ENCODE peak calls at places on chromosomes 13 and 19, in five cellular contexts. One of them, this sample, is unnamed.

GRCh38 chr19:6065685-6066365 is 44.5 kb downstream of the RFX2 start:
- DNase-seq in lung microvascular endothelial cell: peak; percentile 90
- DNase-seq in Peyer's patch: peak; percentile 89
- DNase-seq in fibroblast of lung: peak; percentile 77
- DNase-seq in stimulated activated CD8-positive, alpha-beta memory T cell treated with anti-CD3 and anti-CD28 coated beads, Interleukin-7, amount 100 ng/mL, for 1 hour: no peak
- DNase-seq in this sample: peak; percentile 79

GRCh38 chr13:85417807-85418206 is 381.4 kb downstream of the SLITRK6 start:
- DNase-seq in lung microvascular endothelial cell: no peak
- DNase-seq in fibroblast of lung: peak; percentile 0
- DNase-seq in stimulated activated CD8-positive, alpha-beta memory T cell treated with anti-CD3 and anti-CD28 coated beads, Interleukin-7, amount 100 ng/mL, for 1 hour: no peak
- DNase-seq in Peyer's patch: no peak
- DNase-seq in this sample: no peak

GRCh38 chr19:52962394-52963228 is at the start of gene ZNF816:
- DNase-seq in Peyer's patch: peak; percentile 99
- DNase-seq in fibroblast of lung: peak; percentile 93
- DNase-seq in stimulated activated CD8-positive, alpha-beta memory T cell treated with anti-CD3 and anti-CD28 coated beads, Interleukin-7, amount 100 ng/mL, for 1 hour: peak; percentile 97
- DNase-seq in lung microvascular endothelial cell: peak; percentile 94
- DNase-seq in this sample: peak; percentile 97

GRCh38 chr13:111216166-111216960 is 101.3 kb downstream of the ARHGEF7 start:
- DNase-seq in Peyer's patch: no peak
- DNase-seq in lung microvascular endothelial cell: peak; percentile 36
- DNase-seq in fibroblast of lung: peak; percentile 46
- DNase-seq in stimulated activated CD8-positive, alpha-beta memory T cell treated with anti-CD3 and anti-CD28 coated beads, Interleukin-7, amount 100 ng/mL, for 1 hour: no peak
- DNase-seq in this sample: peak; percentile 39

GRCh38 chr13:44815507-44816074 is 173.7 kb downstream of the NUFIP1 start:
- DNase-seq in Peyer's patch: no peak
- DNase-seq in fibroblast of lung: peak; percentile 99
- DNase-seq in stimulated activated CD8-positive, alpha-beta memory T cell treated with anti-CD3 and anti-CD28 coated beads, Interleukin-7, amount 100 ng/mL, for 1 hour: no peak
- DNase-seq in lung microvascular endothelial cell: peak; percentile 88
- DNase-seq in this sample: peak; percentile 99

GRCh38 chr13:96782186-96782585 is 212.1 kb downstream of the OXGR1 start:
- DNase-seq in fibroblast of lung: no peak
- DNase-seq in stimulated activated CD8-positive, alpha-beta memory T cell treated with anti-CD3 and anti-CD28 coated beads, Interleukin-7, amount 100 ng/mL, for 1 hour: no peak
- DNase-seq in Peyer's patch: no peak
- DNase-seq in lung microvascular endothelial cell: no peak
- DNase-seq in this sample: no peak

GRCh38 chr13:36432106-36432544 is at the start of gene CCNA1:
- DNase-seq in lung microvascular endothelial cell: peak; percentile 42
- DNase-seq in Peyer's patch: no peak
- DNase-seq in fibroblast of lung: peak; percentile 40
- DNase-seq in stimulated activated CD8-positive, alpha-beta memory T cell treated with anti-CD3 and anti-CD28 coated beads, Interleukin-7, amount 100 ng/mL, for 1 hour: no peak
- DNase-seq in this sample: no peak

GRCh38 chr19:54616057-54616456 is 14.2 kb upstream of the LILRB1 start:
- DNase-seq in fibroblast of lung: no peak
- DNase-seq in lung microvascular endothelial cell: no peak
- DNase-seq in stimulated activated CD8-positive, alpha-beta memory T cell treated with anti-CD3 and anti-CD28 coated beads, Interleukin-7, amount 100 ng/mL, for 1 hour: no peak
- DNase-seq in Peyer's patch: no peak
- DNase-seq in this sample: no peak

GRCh38 chr19:976476-976875 is 7.7 kb upstream of the WDR18 start:
- DNase-seq in stimulated activated CD8-positive, alpha-beta memory T cell treated with anti-CD3 and anti-CD28 coated beads, Interleukin-7, amount 100 ng/mL, for 1 hour: no peak
- DNase-seq in lung microvascular endothelial cell: no peak
- DNase-seq in Peyer's patch: no peak
- DNase-seq in fibroblast of lung: no peak
- DNase-seq in this sample: peak; percentile 73

GRCh38 chr13:114124921-114125320 is 7.5 kb downstream of the RASA3 start:
- DNase-seq in fibroblast of lung: peak; percentile 88
- DNase-seq in stimulated activated CD8-positive, alpha-beta memory T cell treated with anti-CD3 and anti-CD28 coated beads, Interleukin-7, amount 100 ng/mL, for 1 hour: no peak
- DNase-seq in lung microvascular endothelial cell: peak; percentile 69
- DNase-seq in Peyer's patch: no peak
- DNase-seq in this sample: no peak